ENCODE peak calls at places on chromosome 22, in ten cellular contexts. One of them, this sample, is unnamed.

GRCh38 chr22:38316340-38317236 is 645 bp downstream of the CSNK1E start:
- DNase-seq in cardiac fibroblast: peak
- DNase-seq in fibroblast of lung: peak
- DNase-seq in germinal center: peak
- DNase-seq in EH: peak
- DNase-seq in naive thymus-derived CD4-positive, alpha-beta T cell: peak
- DNase-seq in brain microvascular endothelial cell: no peak
- DNase-seq in EL: peak
- DNase-seq in T-helper 2 cell: no peak
- DNase-seq in nephron progenitor cell: peak
- DNase-seq in this sample: no peak

GRCh38 chr22:19955241-19956128 is 13.9 kb upstream of the TXNRD2 start:
- DNase-seq in cardiac fibroblast: no peak
- DNase-seq in fibroblast of lung: no peak
- DNase-seq in germinal center: no peak
- DNase-seq in EH: no peak
- DNase-seq in naive thymus-derived CD4-positive, alpha-beta T cell: no peak
- DNase-seq in brain microvascular endothelial cell: no peak
- DNase-seq in EL: no peak
- DNase-seq in T-helper 2 cell: no peak
- DNase-seq in nephron progenitor cell: no peak
- DNase-seq in this sample: no peak

GRCh38 chr22:47172771-47173534 is 410.5 kb downstream of the TBC1D22A start:
- DNase-seq in cardiac fibroblast: no peak
- DNase-seq in fibroblast of lung: no peak
- DNase-seq in germinal center: no peak
- DNase-seq in EH: no peak
- DNase-seq in naive thymus-derived CD4-positive, alpha-beta T cell: no peak
- DNase-seq in brain microvascular endothelial cell: no peak
- DNase-seq in EL: no peak
- DNase-seq in T-helper 2 cell: peak
- DNase-seq in nephron progenitor cell: no peak
- DNase-seq in this sample: no peak

GRCh38 chr22:39543095-39543494 is 10.5 kb upstream of the RPS19BP1 start:
- DNase-seq in cardiac fibroblast: peak
- DNase-seq in fibroblast of lung: no peak
- DNase-seq in germinal center: no peak
- DNase-seq in EH: peak
- DNase-seq in naive thymus-derived CD4-positive, alpha-beta T cell: no peak
- DNase-seq in brain microvascular endothelial cell: no peak
- DNase-seq in EL: peak
- DNase-seq in T-helper 2 cell: no peak
- DNase-seq in nephron progenitor cell: peak
- DNase-seq in this sample: no peak

GRCh38 chr22:41910599-41911291 is 4.1 kb downstream of the SHISA8 start:
- DNase-seq in cardiac fibroblast: peak
- DNase-seq in fibroblast of lung: peak
- DNase-seq in germinal center: peak
- DNase-seq in EH: peak
- DNase-seq in naive thymus-derived CD4-positive, alpha-beta T cell: peak
- DNase-seq in brain microvascular endothelial cell: no peak
- DNase-seq in EL: peak
- DNase-seq in T-helper 2 cell: no peak
- DNase-seq in nephron progenitor cell: peak
- DNase-seq in this sample: peak

GRCh38 chr22:46040471-46041465 is 63.8 kb upstream of the WNT7B start:
- DNase-seq in cardiac fibroblast: no peak
- DNase-seq in fibroblast of lung: no peak
- DNase-seq in germinal center: no peak
- DNase-seq in EH: no peak
- DNase-seq in naive thymus-derived CD4-positive, alpha-beta T cell: no peak
- DNase-seq in brain microvascular endothelial cell: no peak
- DNase-seq in EL: no peak
- DNase-seq in T-helper 2 cell: no peak
- DNase-seq in nephron progenitor cell: no peak
- DNase-seq in this sample: no peak

GRCh38 chr22:23237201-23237798 is 57.0 kb downstream of the BCR start:
- DNase-seq in cardiac fibroblast: peak
- DNase-seq in fibroblast of lung: peak
- DNase-seq in germinal center: no peak
- DNase-seq in EH: no peak
- DNase-seq in naive thymus-derived CD4-positive, alpha-beta T cell: no peak
- DNase-seq in brain microvascular endothelial cell: no peak
- DNase-seq in EL: no peak
- DNase-seq in T-helper 2 cell: no peak
- DNase-seq in nephron progenitor cell: peak
- DNase-seq in this sample: no peak

GRCh38 chr22:28375761-28376534 is 303.7 kb downstream of the TTC28 start:
- DNase-seq in cardiac fibroblast: peak
- DNase-seq in fibroblast of lung: peak
- DNase-seq in germinal center: no peak
- DNase-seq in EH: peak
- DNase-seq in naive thymus-derived CD4-positive, alpha-beta T cell: no peak
- DNase-seq in brain microvascular endothelial cell: no peak
- DNase-seq in EL: no peak
- DNase-seq in T-helper 2 cell: no peak
- DNase-seq in nephron progenitor cell: no peak
- DNase-seq in this sample: peak

GRCh38 chr22:19554834-19555404 is 30.7 kb upstream of the CLDN5 start:
- DNase-seq in cardiac fibroblast: peak
- DNase-seq in fibroblast of lung: peak
- DNase-seq in germinal center: no peak
- DNase-seq in EH: peak
- DNase-seq in naive thymus-derived CD4-positive, alpha-beta T cell: no peak
- DNase-seq in brain microvascular endothelial cell: peak
- DNase-seq in EL: peak
- DNase-seq in T-helper 2 cell: no peak
- DNase-seq in nephron progenitor cell: peak
- DNase-seq in this sample: peak

GRCh38 chr22:33535937-33536875 is 384.1 kb downstream of the LARGE1 start:
- DNase-seq in cardiac fibroblast: no peak
- DNase-seq in fibroblast of lung: no peak
- DNase-seq in germinal center: no peak
- DNase-seq in EH: no peak
- DNase-seq in naive thymus-derived CD4-positive, alpha-beta T cell: no peak
- DNase-seq in brain microvascular endothelial cell: no peak
- DNase-seq in EL: no peak
- DNase-seq in T-helper 2 cell: no peak
- DNase-seq in nephron progenitor cell: no peak
- DNase-seq in this sample: no peak